ENCODE peak calls at places on chromosomes 3 and 15, in seven cellular contexts. U, O, K, Y, J, F and E are unnamed samples.

GRCh38 chr15:95439812-95440380 is 890.6 kb upstream of the NR2F2 start:
- DNase-seq in U (no peak), O (no peak), K (no peak), Y (no peak), J (no peak), F (no peak), E (no peak)

GRCh38 chr3:168585544-168585943 is 489.8 kb upstream of the GOLIM4 start:
- DNase-seq in U (no peak), O (no peak), K (peak; percentile 16), Y (no peak), J (no peak), F (no peak), E (no peak)

GRCh38 chr3:52259448-52259847 is 13.9 kb downstream of the PPM1M start:
- DNase-seq in U (no peak), O (no peak), K (peak; percentile 2), Y (no peak), J (no peak), F (no peak), E (no peak)

GRCh38 chr3:21672303-21672702 is 78.7 kb downstream of the ZNF385D start:
- DNase-seq in U (no peak), O (no peak), K (no peak), Y (no peak), J (no peak), F (peak; percentile 17), E (no peak)

GRCh38 chr3:134464693-134465385 is 20.9 kb downstream of the ANAPC13 start:
- DNase-seq in U (no peak), O (no peak), K (no peak), Y (no peak), J (no peak), F (no peak), E (no peak)

GRCh38 chr3:177451940-177452484 is 254.7 kb upstream of the TBL1XR1 start:
- DNase-seq in U (no peak), O (no peak), K (no peak), Y (no peak), J (no peak), F (no peak), E (no peak)

GRCh38 chr15:100259266-100259665 is 82.5 kb downstream of the ADAMTS17 start:
- DNase-seq in U (peak; percentile 12), O (no peak), K (no peak), Y (no peak), J (no peak), F (no peak), E (peak; percentile 37)

GRCh38 chr3:15796331-15796730 is 1.4 kb downstream of the ANKRD28 start:
- DNase-seq in U (no peak), O (no peak), K (no peak), Y (no peak), J (no peak), F (no peak), E (no peak)

GRCh38 chr3:10263549-10264363 is 15.5 kb downstream of the TATDN2 start:
- DNase-seq in U (no peak), O (peak; percentile 57), K (no peak), Y (no peak), J (no peak), F (peak; percentile 69), E (no peak)

GRCh38 chr15:54456413-54456812 is 478.2 kb downstream of the UNC13C start:
- DNase-seq in U (no peak), O (no peak), K (no peak), Y (no peak), J (no peak), F (no peak), E (no peak)

GRCh38 chr15:70050970-70051369 is 46.7 kb downstream of the TLE3 start:
- DNase-seq in U (peak; percentile 15), O (no peak), K (no peak), Y (no peak), J (no peak), F (no peak), E (peak; percentile 48)

GRCh38 chr3:13710251-13710650 is 161.3 kb downstream of the FBLN2 start:
- DNase-seq in U (peak; percentile 8), O (peak; percentile 21), K (no peak), Y (no peak), J (no peak), F (no peak), E (peak; percentile 15)

GRCh38 chr3:105828703-105829102 is 40.1 kb downstream of the CBLB start:
- DNase-seq in U (no peak), O (no peak), K (no peak), Y (no peak), J (no peak), F (no peak), E (no peak)

GRCh38 chr15:36882487-36883108 is 217.8 kb downstream of the MEIS2 start:
- DNase-seq in U (peak; percentile 20), O (no peak), K (no peak), Y (no peak), J (no peak), F (no peak), E (no peak)

GRCh38 chr3:187954486-187955075 is 199.4 kb upstream of the LPP start:
- DNase-seq in U (no peak), O (no peak), K (no peak), Y (no peak), J (no peak), F (no peak), E (no peak)
- H3K4me1 ChIP-seq in U (peaks cover 27% of the 10 kb centered on the region), O (no peaks in the 10 kb centered on the region), K (no peaks in the 10 kb centered on the region), Y (peaks cover 52% of the 10 kb centered on the region), J (no peaks in the 10 kb centered on the region), F (no peaks in the 10 kb centered on the region), E (peaks cover 19% of the 10 kb centered on the region)

GRCh38 chr3:12465826-12466225 is 18.5 kb upstream of the TSEN2 start:
- DNase-seq in U (no peak), O (no peak), K (no peak), Y (no peak), J (no peak), F (no peak), E (no peak)

GRCh38 chr3:12463686-12464085 is 20.6 kb upstream of the TSEN2 start:
- DNase-seq in U (no peak), O (no peak), K (no peak), Y (no peak), J (no peak), F (no peak), E (no peak)

GRCh38 chr3:12462159-12462962 is 21.9 kb upstream of the TSEN2 start:
- DNase-seq in U (peak; percentile 48), O (no peak), K (no peak), Y (peak; percentile 25), J (no peak), F (no peak), E (no peak)

GRCh38 chr3:12465151-12465795 is 19.0 kb upstream of the TSEN2 start:
- DNase-seq in U (no peak), O (no peak), K (no peak), Y (no peak), J (no peak), F (no peak), E (no peak)

DNA sequence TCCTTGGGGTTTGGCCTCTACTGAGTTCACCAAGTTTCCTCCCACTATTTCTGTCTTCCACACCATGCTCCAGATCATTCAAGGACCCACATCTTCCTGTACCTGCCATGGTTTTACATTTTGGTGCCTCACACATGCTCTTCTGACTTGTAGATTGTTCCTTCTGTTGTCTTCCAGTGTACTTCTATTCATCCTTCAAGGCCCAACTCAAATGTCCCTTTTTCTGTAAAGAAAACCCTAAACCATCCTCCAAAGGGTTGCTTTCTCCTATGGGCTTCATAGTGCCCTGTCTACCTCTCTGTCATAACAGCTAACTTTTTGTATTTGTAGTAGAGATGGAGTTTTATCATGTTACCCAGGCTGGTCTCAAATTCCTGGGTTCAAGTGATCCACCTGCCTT is 20.1 kb upstream of the TSEN2 start:
- DNase-seq in U (no peak), O (no peak), K (no peak), Y (no peak), J (no peak), F (no peak), E (no peak)
- H3K4me1 ChIP-seq in U (peaks cover 10% of the 10 kb centered on the region), O (no peaks in the 10 kb centered on the region), K (no peaks in the 10 kb centered on the region), Y (no peaks in the 10 kb centered on the region), J (no peaks in the 10 kb centered on the region), F (no peaks in the 10 kb centered on the region), E (no peaks in the 10 kb centered on the region)

DNA sequence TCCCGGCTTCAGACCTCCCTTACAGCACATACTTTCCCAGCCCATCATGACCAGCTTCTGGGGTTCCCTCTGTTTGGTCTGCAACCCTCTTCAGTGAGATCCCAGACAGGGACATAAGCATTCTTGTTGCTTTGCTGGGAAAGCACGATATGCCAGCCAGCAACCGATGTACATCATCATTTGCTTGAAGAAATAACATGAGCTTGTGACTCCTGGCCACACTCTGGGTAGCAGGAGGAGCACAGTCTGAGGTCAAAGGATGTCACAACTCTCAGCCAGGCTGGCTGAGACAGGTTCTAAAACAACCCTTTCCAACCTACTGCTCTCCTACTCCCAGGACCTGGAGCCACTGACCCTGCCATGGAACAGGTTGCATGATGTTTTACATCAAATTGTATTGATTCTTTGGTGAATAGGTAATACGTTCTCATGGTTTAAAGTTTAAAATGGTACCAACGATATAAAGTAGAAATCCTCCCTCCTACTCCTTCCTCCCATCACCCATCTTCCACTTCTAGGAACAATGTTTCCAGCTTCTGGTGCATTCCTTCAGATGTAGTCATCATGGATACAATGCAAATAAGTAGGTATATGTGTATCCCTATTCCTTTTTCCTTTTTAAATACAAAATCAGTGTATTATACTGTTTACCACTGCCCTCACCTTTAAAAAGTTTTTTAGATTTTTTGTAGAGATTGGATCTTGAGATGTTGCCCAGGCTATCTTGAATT is 190.3 kb downstream of the OPA1 start:
- DNase-seq in U (no peak), O (no peak), K (no peak), Y (no peak), J (no peak), F (no peak), E (no peak)
- H3K4me1 ChIP-seq in U (peaks cover 16% of the 10 kb centered on the region), O (peaks cover 17% of the 10 kb centered on the region), K (peaks cover 4% of the 10 kb centered on the region), Y (no peaks in the 10 kb centered on the region), J (no peaks in the 10 kb centered on the region), F (peaks cover 5% of the 10 kb centered on the region), E (peaks cover 30% of the 10 kb centered on the region)

GRCh38 chr3:44962606-44963393 is 13.2 kb downstream of the ZDHHC3 start:
- DNase-seq in U (peak; percentile 61), O (no peak), K (no peak), Y (no peak), J (no peak), F (no peak), E (peak; percentile 4)

GRCh38 chr3:44963571-44964325 is 12.2 kb downstream of the ZDHHC3 start:
- DNase-seq in U (no peak), O (no peak), K (no peak), Y (no peak), J (no peak), F (no peak), E (no peak)

GRCh38 chr3:44960387-44961026 is 15.5 kb downstream of the ZDHHC3 start:
- DNase-seq in U (no peak), O (no peak), K (no peak), Y (no peak), J (no peak), F (no peak), E (no peak)

GRCh38 chr3:44965165-44965564 is 10.8 kb downstream of the ZDHHC3 start:
- DNase-seq in U (no peak), O (no peak), K (no peak), Y (no peak), J (no peak), F (no peak), E (peak; percentile 32)

GRCh38 chr3:44961888-44962287 is 14.1 kb downstream of the ZDHHC3 start:
- DNase-seq in U (no peak), O (no peak), K (no peak), Y (no peak), J (no peak), F (no peak), E (no peak)
- H3K4me1 ChIP-seq in U (peaks cover 53% of the 10 kb centered on the region), O (no peaks in the 10 kb centered on the region), K (no peaks in the 10 kb centered on the region), Y (peaks cover 3% of the 10 kb centered on the region), J (no peaks in the 10 kb centered on the region), F (no peaks in the 10 kb centered on the region), E (peaks cover 67% of the 10 kb centered on the region)